ENCODE peak calls at places on chromosomes 7 and 10, in four cellular contexts. One of them, this sample, is unnamed.

GRCh38 chr7:55092186-55092976 is 73.6 kb downstream of the EGFR start:
- DNase-seq in IMR-90: peak
- DNase-seq in Peyer's patch: no peak
- DNase-seq in ovary: no peak
- DNase-seq in this sample: no peak

GRCh38 chr10:70575874-70576802 is 26.4 kb downstream of the PRF1 start:
- DNase-seq in Peyer's patch: no peak
- DNase-seq in IMR-90: no peak
- DNase-seq in ovary: peak
- DNase-seq in this sample: no peak

GRCh38 chr7:91020611-91021385 is 243.4 kb upstream of the FZD1 start:
- DNase-seq in Peyer's patch: no peak
- DNase-seq in IMR-90: no peak
- DNase-seq in ovary: no peak
- DNase-seq in this sample: no peak

GRCh38 chr10:132043861-132044695 is 21.7 kb upstream of the JAKMIP3 start:
- DNase-seq in ovary: no peak
- DNase-seq in IMR-90: no peak
- DNase-seq in Peyer's patch: no peak
- DNase-seq in this sample: no peak

GRCh38 chr7:73850781-73851207 is 8.5 kb upstream of the METTL27 start:
- DNase-seq in Peyer's patch: no peak
- DNase-seq in ovary: no peak
- DNase-seq in IMR-90: peak
- DNase-seq in this sample: no peak

GRCh38 chr10:85043207-85043606 is 714.8 kb downstream of the CCSER2 start:
- DNase-seq in IMR-90: no peak
- DNase-seq in ovary: no peak
- DNase-seq in Peyer's patch: no peak
- DNase-seq in this sample: no peak

GRCh38 chr10:42836771-42837468 is 54.3 kb downstream of the BMS1 start:
- DNase-seq in ovary: no peak
- DNase-seq in IMR-90: peak
- DNase-seq in Peyer's patch: no peak
- DNase-seq in this sample: peak

GRCh38 chr7:139876622-139877283 is 47.7 kb downstream of the TBXAS1 start:
- DNase-seq in Peyer's patch: no peak
- DNase-seq in IMR-90: peak
- DNase-seq in ovary: no peak
- DNase-seq in this sample: no peak

GRCh38 chr7:139075031-139075652 is 34.4 kb downstream of the ZC3HAV1 start:
- DNase-seq in Peyer's patch: peak
- DNase-seq in ovary: peak
- DNase-seq in IMR-90: peak
- DNase-seq in this sample: peak

GRCh38 chr7:112157072-112157471 is 49.1 kb downstream of the DOCK4 start:
- DNase-seq in Peyer's patch: no peak
- DNase-seq in ovary: no peak
- DNase-seq in IMR-90: peak
- DNase-seq in this sample: no peak

GRCh38 chr7:75689246-75690099 is 49.3 kb downstream of the HIP1 start:
- DNase-seq in IMR-90: no peak
- DNase-seq in ovary: no peak
- DNase-seq in Peyer's patch: no peak
- DNase-seq in this sample: no peak

GRCh38 chr10:69218831-69219230 is 1.3 kb upstream of the HKDC1 start:
- DNase-seq in ovary: no peak
- DNase-seq in Peyer's patch: no peak
- DNase-seq in IMR-90: no peak
- DNase-seq in this sample: no peak

GRCh38 chr7:129951076-129952011 is 1.4 kb downstream of the UBE2H start:
- DNase-seq in Peyer's patch: peak
- DNase-seq in IMR-90: no peak
- DNase-seq in ovary: peak
- DNase-seq in this sample: peak

GRCh38 chr10:34505338-34505737 is 309.8 kb downstream of the PARD3 start:
- DNase-seq in IMR-90: no peak
- DNase-seq in ovary: no peak
- DNase-seq in Peyer's patch: no peak
- DNase-seq in this sample: no peak

GRCh38 chr7:492714-493065 is 27.0 kb downstream of the PDGFA start:
- DNase-seq in Peyer's patch: peak
- DNase-seq in IMR-90: no peak
- DNase-seq in ovary: no peak
- DNase-seq in this sample: no peak

GRCh38 chr7:126668367-126668752 is 584.4 kb downstream of the GRM8 start:
- DNase-seq in ovary: no peak
- DNase-seq in IMR-90: no peak
- DNase-seq in Peyer's patch: no peak
- DNase-seq in this sample: no peak

GRCh38 chr7:2164646-2165045 is 68.1 kb downstream of the MAD1L1 start:
- DNase-seq in ovary: no peak
- DNase-seq in IMR-90: no peak
- DNase-seq in Peyer's patch: no peak
- DNase-seq in this sample: no peak

GRCh38 chr7:1852781-1853618 is 182.9 kb downstream of the ELFN1 start:
- DNase-seq in IMR-90: no peak
- DNase-seq in ovary: no peak
- DNase-seq in Peyer's patch: peak
- DNase-seq in this sample: no peak

GRCh38 chr10:89295597-89295996 is 6.2 kb upstream of the IFIT2 start:
- DNase-seq in ovary: no peak
- DNase-seq in Peyer's patch: no peak
- DNase-seq in IMR-90: peak
- DNase-seq in this sample: no peak

GRCh38 chr7:42107484-42107883 is 129.5 kb downstream of the GLI3 start:
- DNase-seq in ovary: no peak
- DNase-seq in Peyer's patch: no peak
- DNase-seq in IMR-90: no peak
- DNase-seq in this sample: no peak

GRCh38 chr7:44277851-44278250 is 47.5 kb downstream of the CAMK2B start:
- DNase-seq in Peyer's patch: peak
- DNase-seq in IMR-90: peak
- DNase-seq in ovary: peak
- DNase-seq in this sample: no peak

GRCh38 chr7:11252705-11253272 is 279.1 kb downstream of the PHF14 start:
- DNase-seq in ovary: no peak
- DNase-seq in IMR-90: no peak
- DNase-seq in Peyer's patch: no peak
- DNase-seq in this sample: no peak

GRCh38 chr10:18205098-18205834 is 65.0 kb downstream of the CACNB2 start:
- DNase-seq in IMR-90: peak
- DNase-seq in ovary: no peak
- DNase-seq in Peyer's patch: no peak
- DNase-seq in this sample: no peak

GRCh38 chr7:152120210-152120609 is 94.7 kb downstream of the GALNT11 start:
- DNase-seq in ovary: no peak
- DNase-seq in IMR-90: peak
- DNase-seq in Peyer's patch: no peak
- DNase-seq in this sample: no peak

GRCh38 chr7:64618785-64619456 is 47.0 kb upstream of the ZNF107 start:
- DNase-seq in IMR-90: peak
- DNase-seq in ovary: no peak
- DNase-seq in Peyer's patch: no peak
- DNase-seq in this sample: no peak

GRCh38 chr7:66202380-66202779 is 2.8 kb upstream of the TPST1 start:
- DNase-seq in Peyer's patch: no peak
- DNase-seq in IMR-90: no peak
- DNase-seq in ovary: no peak
- DNase-seq in this sample: no peak

GRCh38 chr10:89352039-89352597 is 24.3 kb downstream of the IFIT3 start:
- DNase-seq in IMR-90: peak
- DNase-seq in Peyer's patch: no peak
- DNase-seq in ovary: no peak
- DNase-seq in this sample: no peak

GRCh38 chr10:7102557-7103349 is 308.1 kb downstream of the SFMBT2 start:
- DNase-seq in ovary: no peak
- DNase-seq in IMR-90: no peak
- DNase-seq in Peyer's patch: no peak
- DNase-seq in this sample: no peak

GRCh38 chr7:41693150-41693997 is 9.5 kb downstream of the INHBA start:
- DNase-seq in IMR-90: peak
- DNase-seq in ovary: no peak
- DNase-seq in Peyer's patch: no peak
- DNase-seq in this sample: no peak

GRCh38 chr7:150978136-150978789 is at the start of gene KCNH2:
- DNase-seq in IMR-90: no peak
- DNase-seq in ovary: peak
- DNase-seq in Peyer's patch: no peak
- DNase-seq in this sample: no peak

GRCh38 chr7:18607025-18607424 is 111.5 kb downstream of the HDAC9 start:
- DNase-seq in Peyer's patch: no peak
- DNase-seq in ovary: no peak
- DNase-seq in IMR-90: peak
- DNase-seq in this sample: no peak

GRCh38 chr7:149885191-149886017 is 11.6 kb downstream of the ATP6V0E2 start:
- DNase-seq in Peyer's patch: peak
- DNase-seq in IMR-90: no peak
- DNase-seq in ovary: no peak
- DNase-seq in this sample: peak

GRCh38 chr7:115585015-115585655 is 445.4 kb downstream of the TFEC start:
- DNase-seq in IMR-90: peak
- DNase-seq in Peyer's patch: no peak
- DNase-seq in ovary: no peak
- DNase-seq in this sample: no peak

GRCh38 chr7:2224934-2225333 is 7.8 kb downstream of the MAD1L1 start:
- DNase-seq in Peyer's patch: no peak
- DNase-seq in IMR-90: no peak
- DNase-seq in ovary: no peak
- DNase-seq in this sample: no peak

GRCh38 chr7:45892407-45893035 is 4.2 kb downstream of the IGFBP1 start:
- DNase-seq in ovary: no peak
- DNase-seq in IMR-90: no peak
- DNase-seq in Peyer's patch: no peak
- DNase-seq in this sample: no peak

GRCh38 chr10:35640474-35640873 is 1.6 kb downstream of the FZD8 start:
- DNase-seq in IMR-90: peak
- DNase-seq in Peyer's patch: peak
- DNase-seq in ovary: peak
- DNase-seq in this sample: no peak

DNA sequence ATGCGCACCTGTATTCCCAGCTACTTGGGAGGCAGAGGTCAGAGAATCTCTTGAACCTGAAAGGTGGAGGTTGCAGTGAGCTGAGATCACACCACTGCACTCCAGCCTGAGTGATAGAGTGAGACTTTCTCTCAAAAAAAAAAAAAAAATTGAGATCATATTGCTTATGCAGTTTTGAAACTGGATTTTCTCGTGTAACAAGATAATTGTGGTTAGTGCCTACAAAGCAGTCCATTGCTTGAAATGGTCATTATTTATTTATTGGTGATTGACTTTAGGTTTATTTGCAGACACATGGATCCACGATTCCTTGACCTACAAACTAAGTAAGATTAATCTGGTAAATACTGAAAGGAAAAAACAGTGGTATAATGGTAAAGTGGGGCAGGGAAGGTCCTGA is 149.8 kb downstream of the TAX1BP1 start:
- DNase-seq in IMR-90: no peak
- DNase-seq in Peyer's patch: no peak
- DNase-seq in ovary: no peak
- DNase-seq in this sample: no peak
- H3K27ac ChIP-seq in IMR-90: no peak
- H3K27ac ChIP-seq in Peyer's patch: no peak
- H3K27ac ChIP-seq in ovary: no peak
- H3K27ac ChIP-seq in this sample: no peak

GRCh38 chr7:36961691-36962090 is 237.4 kb upstream of the AOAH start:
- DNase-seq in IMR-90: no peak
- DNase-seq in Peyer's patch: no peak
- DNase-seq in ovary: no peak
- DNase-seq in this sample: no peak
- H3K27ac ChIP-seq in IMR-90: no peak
- H3K27ac ChIP-seq in Peyer's patch: no peak
- H3K27ac ChIP-seq in ovary: no peak
- H3K27ac ChIP-seq in this sample: no peak

GRCh38 chr10:11899067-11899876 is 76.1 kb downstream of the PROSER2 start:
- DNase-seq in ovary: no peak
- DNase-seq in IMR-90: no peak
- DNase-seq in Peyer's patch: no peak
- DNase-seq in this sample: no peak

GRCh38 chr10:11898033-11898371 is 74.8 kb downstream of the PROSER2 start:
- DNase-seq in Peyer's patch: no peak
- DNase-seq in IMR-90: no peak
- DNase-seq in ovary: no peak
- DNase-seq in this sample: no peak

GRCh38 chr10:11901036-11901301 is 77.8 kb downstream of the PROSER2 start:
- DNase-seq in ovary: no peak
- DNase-seq in IMR-90: no peak
- DNase-seq in Peyer's patch: no peak
- DNase-seq in this sample: no peak

GRCh38 chr10:11896549-11897200 is 73.5 kb downstream of the PROSER2 start:
- DNase-seq in IMR-90: no peak
- DNase-seq in ovary: no peak
- DNase-seq in Peyer's patch: no peak
- DNase-seq in this sample: no peak

DNA sequence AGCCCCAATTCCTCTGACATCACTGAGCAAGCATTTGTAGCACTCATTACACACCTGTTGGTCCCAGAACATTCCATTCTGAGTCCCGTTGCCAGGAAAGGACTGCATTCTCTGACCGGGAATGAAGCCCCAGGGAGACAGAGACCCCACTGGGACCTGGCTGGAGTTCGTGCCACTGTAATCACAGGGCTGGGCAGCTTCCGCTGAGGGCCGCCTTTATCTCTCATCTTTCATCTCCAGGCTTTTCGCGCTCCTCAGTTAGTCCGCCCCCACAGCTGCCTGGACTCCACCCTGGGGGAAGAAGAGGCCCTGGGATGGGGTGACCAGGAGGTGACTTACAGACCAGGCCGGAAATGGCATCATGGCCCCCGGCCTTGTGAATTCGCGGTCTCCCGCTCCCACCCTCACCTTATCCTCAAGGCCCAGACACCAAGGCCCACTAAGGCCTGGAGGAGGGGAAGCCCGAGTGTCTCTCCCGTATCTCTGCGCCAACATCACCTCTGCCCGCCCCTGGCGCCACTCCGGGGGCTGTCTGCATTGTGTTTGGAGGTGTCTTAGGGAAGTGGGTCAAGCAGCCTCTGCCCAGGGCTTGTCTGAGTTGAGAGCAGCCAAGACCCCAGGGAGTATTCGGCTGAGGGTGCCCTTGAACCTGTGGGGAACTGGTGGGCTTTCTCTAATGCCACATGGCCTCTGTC is 75.4 kb downstream of the PROSER2 start:
- DNase-seq in Peyer's patch: no peak
- DNase-seq in IMR-90: peak
- DNase-seq in ovary: no peak
- DNase-seq in this sample: no peak
- H3K27ac ChIP-seq in Peyer's patch: no peak
- H3K27ac ChIP-seq in IMR-90: no peak
- H3K27ac ChIP-seq in ovary: no peak
- H3K27ac ChIP-seq in this sample: no peak

DNA sequence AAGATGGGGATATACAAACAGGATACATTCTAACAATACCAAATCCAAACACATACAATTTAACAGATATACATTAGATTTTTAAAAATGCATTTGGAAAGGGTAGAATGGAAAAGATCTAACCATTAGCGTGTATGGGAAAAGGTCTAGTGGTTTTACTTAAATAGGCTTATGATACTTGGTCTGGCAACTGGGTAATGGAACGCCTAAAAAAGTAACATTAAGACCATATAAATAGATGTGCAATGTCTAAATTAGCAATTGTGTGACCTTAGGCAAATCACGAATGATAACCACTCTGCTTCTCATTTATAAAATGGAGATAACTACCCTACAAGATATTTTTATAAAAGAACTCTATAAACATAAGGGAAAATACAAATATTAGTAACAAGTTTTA is 135.2 kb downstream of the CNOT4 start:
- DNase-seq in ovary: no peak
- DNase-seq in Peyer's patch: no peak
- DNase-seq in IMR-90: no peak
- DNase-seq in this sample: no peak
- H3K27ac ChIP-seq in ovary: no peak
- H3K27ac ChIP-seq in Peyer's patch: no peak
- H3K27ac ChIP-seq in IMR-90: no peak
- H3K27ac ChIP-seq in this sample: no peak

This sample was measured in caudate nucleus.